ENCODE peak calls at places on chromosomes 5 and 9, in four cellular contexts. O, F, N and R are unnamed samples.

GRCh38 chr9:13974891-13975290 is 339.1 kb downstream of the NFIB start:
- DNase-seq in O (no peak), F (no peak), N (no peak), R (no peak)

GRCh38 chr9:7095054-7095453 is 337.3 kb downstream of the KDM4C start:
- DNase-seq in O (no peak), F (no peak), N (no peak), R (no peak)

GRCh38 chr9:122402403-122403268 is 31.8 kb downstream of the PTGS1 start:
- DNase-seq in O (no peak), F (no peak), N (peak; percentile 99), R (peak; percentile 69)

GRCh38 chr9:127937383-127938297 is at the start of gene DPM2:
- DNase-seq in O (peak; percentile 67), F (peak; percentile 88), N (peak; percentile 83), R (peak; percentile 95)

GRCh38 chr5:71974165-71974564 is 133.1 kb upstream of the MAP1B start:
- DNase-seq in O (no peak), F (no peak), N (peak; percentile 39), R (no peak)

GRCh38 chr5:72015103-72015548 is 92.1 kb upstream of the MAP1B start:
- DNase-seq in O (no peak), F (no peak), N (peak; percentile 89), R (peak; percentile 79)

GRCh38 chr9:121288874-121289553 is 21.1 kb downstream of the GSN start:
- DNase-seq in O (no peak), F (no peak), N (peak; percentile 66), R (peak; percentile 69)

GRCh38 chr9:95494022-95494415 is 22.8 kb downstream of the PTCH1 start:
- DNase-seq in O (no peak), F (no peak), N (no peak), R (no peak)

GRCh38 chr9:6616976-6617375 is 28.6 kb downstream of the GLDC start:
- DNase-seq in O (no peak), F (no peak), N (no peak), R (no peak)

GRCh38 chr9:105296445-105296844 is 52.0 kb downstream of the SLC44A1 start:
- DNase-seq in O (no peak), F (no peak), N (no peak), R (no peak)

GRCh38 chr5:57651127-57651526 is 168.5 kb upstream of the ACTBL2 start:
- DNase-seq in O (no peak), F (no peak), N (no peak), R (no peak)

GRCh38 chr5:83471405-83472212 is at the start of gene VCAN:
- DNase-seq in O (no peak), F (no peak), N (peak; percentile 95), R (peak; percentile 24)

GRCh38 chr9:129038109-129038852 is 1.9 kb downstream of the MIGA2 start:
- DNase-seq in O (no peak), F (no peak), N (peak; percentile 13), R (no peak)

GRCh38 chr5:36621985-36622384 is 15.6 kb downstream of the SLC1A3 start:
- DNase-seq in O (no peak), F (no peak), N (no peak), R (no peak)

GRCh38 chr9:125421156-125421555 is 159.5 kb downstream of the GAPVD1 start:
- DNase-seq in O (no peak), F (no peak), N (no peak), R (no peak)

GRCh38 chr5:111747336-111747735 is 9.7 kb downstream of the NREP start:
- DNase-seq in O (no peak), F (no peak), N (peak; percentile 65), R (no peak)

GRCh38 chr9:4226331-4227250 is 73.3 kb downstream of the GLIS3 start:
- DNase-seq in O (no peak), F (no peak), N (no peak), R (no peak)

GRCh38 chr5:14167211-14167845 is 24.2 kb downstream of the TRIO start:
- DNase-seq in O (no peak), F (no peak), N (peak; percentile 80), R (no peak)

GRCh38 chr9:113888361-113888760 is 12.3 kb downstream of the ZNF618 start:
- DNase-seq in O (no peak), F (no peak), N (no peak), R (no peak)

GRCh38 chr5:133921069-133921468 is 47.4 kb downstream of the C5orf15 start:
- DNase-seq in O (no peak), F (no peak), N (no peak), R (no peak)

GRCh38 chr5:14234204-14234603 is 91.1 kb downstream of the TRIO start:
- DNase-seq in O (no peak), F (no peak), N (peak; percentile 59), R (no peak)

GRCh38 chr5:95403996-95404395 is 12.8 kb downstream of the FAM81B start:
- DNase-seq in O (no peak), F (no peak), N (peak; percentile 54), R (no peak)

GRCh38 chr9:35740243-35740642 is 7.8 kb downstream of the CREB3 start:
- DNase-seq in O (no peak), F (no peak), N (no peak), R (no peak)

GRCh38 chr5:151078490-151079262 is 2.2 kb downstream of the TNIP1 start:
- DNase-seq in O (no peak), F (peak; percentile 32), N (no peak), R (no peak)

GRCh38 chr9:130128782-130129424 is 43.3 kb upstream of the NCS1 start:
- DNase-seq in O (peak; percentile 12), F (peak; percentile 33), N (peak; percentile 91), R (peak; percentile 50)

GRCh38 chr5:153881687-153882086 is 157.0 kb downstream of the FAM114A2 start:
- DNase-seq in O (no peak), F (no peak), N (no peak), R (no peak)

GRCh38 chr5:72936893-72937292 is 18.9 kb upstream of the FCHO2 start:
- DNase-seq in O (no peak), F (no peak), N (no peak), R (no peak)

GRCh38 chr9:96136992-96137665 is 164.8 kb downstream of the HSD17B3 start:
- DNase-seq in O (no peak), F (no peak), N (peak; percentile 57), R (no peak)